ENCODE peak calls at places on chromosomes 4 and X, in eight cellular contexts. One of them, this sample, is unnamed.

GRCh38 chr4:3879681-3880594 is 113.8 kb downstream of the ADRA2C start:
- DNase-seq in testis: no peak
- DNase-seq in A549: no peak
- DNase-seq in breast epithelium: no peak
- DNase-seq in transverse colon: no peak
- DNase-seq in spleen: peak; percentile 83
- DNase-seq in ovary: no peak
- DNase-seq in right lobe of liver: no peak
- DNase-seq in this sample: no peak

GRCh38 chr4:7244343-7244680 is 52.0 kb downstream of the SORCS2 start:
- DNase-seq in testis: no peak
- DNase-seq in A549: no peak
- DNase-seq in breast epithelium: no peak
- DNase-seq in transverse colon: no peak
- DNase-seq in spleen: no peak
- DNase-seq in ovary: no peak
- DNase-seq in right lobe of liver: no peak
- DNase-seq in this sample: no peak

GRCh38 chr4:143357161-143357845 is 20.6 kb downstream of the GAB1 start:
- DNase-seq in testis: no peak
- DNase-seq in A549: no peak
- DNase-seq in breast epithelium: no peak
- DNase-seq in transverse colon: peak; percentile 46
- DNase-seq in spleen: no peak
- DNase-seq in ovary: no peak
- DNase-seq in right lobe of liver: no peak
- DNase-seq in this sample: no peak

GRCh38 chr4:6377626-6378492 is 94.6 kb downstream of the PPP2R2C start:
- DNase-seq in testis: no peak
- DNase-seq in A549: no peak
- DNase-seq in breast epithelium: no peak
- DNase-seq in transverse colon: no peak
- DNase-seq in spleen: peak; percentile 52
- DNase-seq in ovary: no peak
- DNase-seq in right lobe of liver: peak; percentile 29
- DNase-seq in this sample: no peak

GRCh38 chr4:68673143-68673542 is 2.7 kb upstream of the UGT2B15 start:
- DNase-seq in testis: no peak
- DNase-seq in A549: no peak
- DNase-seq in breast epithelium: no peak
- DNase-seq in transverse colon: no peak
- DNase-seq in spleen: no peak
- DNase-seq in ovary: no peak
- DNase-seq in right lobe of liver: no peak
- DNase-seq in this sample: no peak

GRCh38 chr4:128229458-128229805 is 58.2 kb downstream of the PGRMC2 start:
- DNase-seq in testis: no peak
- DNase-seq in A549: no peak
- DNase-seq in breast epithelium: no peak
- DNase-seq in transverse colon: no peak
- DNase-seq in spleen: no peak
- DNase-seq in ovary: no peak
- DNase-seq in right lobe of liver: no peak
- DNase-seq in this sample: no peak

GRCh38 chr4:24582235-24582863 is 2.0 kb downstream of the DHX15 start:
- DNase-seq in testis: no peak
- DNase-seq in A549: no peak
- DNase-seq in breast epithelium: no peak
- DNase-seq in transverse colon: no peak
- DNase-seq in spleen: no peak
- DNase-seq in ovary: no peak
- DNase-seq in right lobe of liver: no peak
- DNase-seq in this sample: no peak

GRCh38 chr4:3059090-3059428 is 15.3 kb downstream of the HTT-AS start:
- DNase-seq in testis: no peak
- DNase-seq in A549: no peak
- DNase-seq in breast epithelium: no peak
- DNase-seq in transverse colon: no peak
- DNase-seq in spleen: peak; percentile 73
- DNase-seq in ovary: no peak
- DNase-seq in right lobe of liver: no peak
- DNase-seq in this sample: no peak

GRCh38 chr4:93791570-93792195 is 36.9 kb upstream of the ATOH1 start:
- DNase-seq in testis: peak; percentile 77
- DNase-seq in A549: peak; percentile 44
- DNase-seq in breast epithelium: no peak
- DNase-seq in transverse colon: peak; percentile 64
- DNase-seq in spleen: no peak
- DNase-seq in ovary: peak; percentile 46
- DNase-seq in right lobe of liver: no peak
- DNase-seq in this sample: no peak

GRCh38 chr4:146486565-146486964 is 35.2 kb downstream of the SLC10A7 start:
- DNase-seq in testis: no peak
- DNase-seq in A549: no peak
- DNase-seq in breast epithelium: no peak
- DNase-seq in transverse colon: no peak
- DNase-seq in spleen: no peak
- DNase-seq in ovary: no peak
- DNase-seq in right lobe of liver: no peak
- DNase-seq in this sample: no peak

GRCh38 chr4:88211473-88212252 is 53.2 kb upstream of the ABCG2 start:
- DNase-seq in testis: peak; percentile 60
- DNase-seq in A549: peak; percentile 42
- DNase-seq in breast epithelium: no peak
- DNase-seq in transverse colon: peak; percentile 20
- DNase-seq in spleen: no peak
- DNase-seq in ovary: peak; percentile 58
- DNase-seq in right lobe of liver: no peak
- DNase-seq in this sample: no peak

GRCh38 chrX:34063616-34064015 is 68.5 kb downstream of the FAM47A start:
- DNase-seq in testis: no peak
- DNase-seq in A549: no peak
- DNase-seq in breast epithelium: no peak
- DNase-seq in transverse colon: no peak
- DNase-seq in spleen: no peak
- DNase-seq in ovary: no peak
- DNase-seq in right lobe of liver: no peak
- DNase-seq in this sample: no peak

GRCh38 chrX:48924270-48924669 is 5.4 kb upstream of the PIM2 start:
- DNase-seq in testis: no peak
- DNase-seq in A549: no peak
- DNase-seq in breast epithelium: no peak
- DNase-seq in transverse colon: no peak
- DNase-seq in spleen: no peak
- DNase-seq in ovary: no peak
- DNase-seq in right lobe of liver: no peak
- DNase-seq in this sample: no peak

GRCh38 chr4:153222790-153223417 is 18.7 kb downstream of the TRIM2 start:
- DNase-seq in testis: peak; percentile 70
- DNase-seq in A549: no peak
- DNase-seq in breast epithelium: no peak
- DNase-seq in transverse colon: peak; percentile 62
- DNase-seq in spleen: peak; percentile 81
- DNase-seq in ovary: peak; percentile 60
- DNase-seq in right lobe of liver: peak; percentile 85
- DNase-seq in this sample: no peak

GRCh38 chr4:108201774-108202173 is 33.0 kb upstream of the LEF1 start:
- DNase-seq in testis: no peak
- DNase-seq in A549: no peak
- DNase-seq in breast epithelium: no peak
- DNase-seq in transverse colon: no peak
- DNase-seq in spleen: no peak
- DNase-seq in ovary: no peak
- DNase-seq in right lobe of liver: no peak
- DNase-seq in this sample: no peak

GRCh38 chrX:100368167-100368566 is 41.9 kb downstream of the PCDH19 start:
- DNase-seq in testis: peak; percentile 15
- DNase-seq in A549: peak; percentile 22
- DNase-seq in breast epithelium: no peak
- DNase-seq in transverse colon: no peak
- DNase-seq in spleen: no peak
- DNase-seq in ovary: no peak
- DNase-seq in right lobe of liver: no peak
- DNase-seq in this sample: no peak

GRCh38 chrX:115021121-115021520 is 3.7 kb upstream of the IL13RA2 start:
- DNase-seq in testis: no peak
- DNase-seq in A549: no peak
- DNase-seq in breast epithelium: no peak
- DNase-seq in transverse colon: no peak
- DNase-seq in spleen: no peak
- DNase-seq in ovary: no peak
- DNase-seq in right lobe of liver: no peak
- DNase-seq in this sample: no peak

GRCh38 chr4:94375364-94375763 is 32.7 kb upstream of the HPGDS start:
- DNase-seq in testis: no peak
- DNase-seq in A549: no peak
- DNase-seq in breast epithelium: no peak
- DNase-seq in transverse colon: no peak
- DNase-seq in spleen: no peak
- DNase-seq in ovary: no peak
- DNase-seq in right lobe of liver: no peak
- DNase-seq in this sample: no peak

GRCh38 chr4:168628251-168628650 is 131.4 kb downstream of the PALLD start:
- DNase-seq in testis: no peak
- DNase-seq in A549: no peak
- DNase-seq in breast epithelium: no peak
- DNase-seq in transverse colon: no peak
- DNase-seq in spleen: no peak
- DNase-seq in ovary: no peak
- DNase-seq in right lobe of liver: no peak
- DNase-seq in this sample: no peak

GRCh38 chr4:128823025-128823661 is 13.6 kb downstream of the JADE1 start:
- DNase-seq in testis: no peak
- DNase-seq in A549: peak; percentile 28
- DNase-seq in breast epithelium: no peak
- DNase-seq in transverse colon: no peak
- DNase-seq in spleen: no peak
- DNase-seq in ovary: no peak
- DNase-seq in right lobe of liver: no peak
- DNase-seq in this sample: no peak

GRCh38 chr4:123649644-123650356 is 253.2 kb downstream of the SPRY1 start:
- DNase-seq in testis: no peak
- DNase-seq in A549: peak; percentile 79
- DNase-seq in breast epithelium: peak; percentile 34
- DNase-seq in transverse colon: peak; percentile 38
- DNase-seq in spleen: no peak
- DNase-seq in ovary: peak; percentile 34
- DNase-seq in right lobe of liver: no peak
- DNase-seq in this sample: no peak

DNA sequence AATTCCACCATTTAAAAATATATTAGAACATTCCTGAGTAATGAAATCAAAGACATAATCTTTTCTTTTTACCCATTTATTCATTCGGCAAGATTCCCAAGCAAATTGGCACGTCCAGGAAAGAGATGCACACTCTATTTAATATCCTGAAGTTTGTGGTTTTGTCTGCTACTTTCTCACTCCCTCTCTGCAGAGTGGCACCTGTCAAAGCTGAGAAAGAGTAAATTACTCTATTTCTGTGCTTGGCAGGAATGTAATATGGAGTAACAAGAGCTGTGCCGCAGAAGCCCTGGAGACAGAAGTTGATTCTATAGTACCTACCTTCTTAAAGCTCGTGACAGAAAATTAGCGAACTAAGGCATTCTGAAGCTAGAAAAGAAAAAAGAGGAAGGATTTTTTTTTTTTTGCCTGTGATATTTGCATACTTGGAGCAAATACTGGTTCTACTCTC is 5.5 kb downstream of the GSTCD start:
- DNase-seq in testis: no peak
- DNase-seq in A549: no peak
- DNase-seq in breast epithelium: no peak
- DNase-seq in transverse colon: no peak
- DNase-seq in spleen: no peak
- DNase-seq in ovary: no peak
- DNase-seq in right lobe of liver: no peak
- DNase-seq in this sample: no peak
- H3K4me3 ChIP-seq in testis: no peak overlapping the region
- H3K4me3 ChIP-seq in A549: no peak overlapping the region
- H3K4me3 ChIP-seq in breast epithelium: peak overlapping the region; percentile 6
- H3K4me3 ChIP-seq in transverse colon: no peak overlapping the region
- H3K4me3 ChIP-seq in spleen: peak overlapping the region; percentile 21
- H3K4me3 ChIP-seq in ovary: no peak overlapping the region
- H3K4me3 ChIP-seq in right lobe of liver: no peak overlapping the region
- H3K4me3 ChIP-seq in this sample: no peak overlapping the region

GRCh38 chrX:101409043-101409442 is 1.0 kb downstream of the HNRNPH2 start:
- DNase-seq in testis: no peak
- DNase-seq in A549: no peak
- DNase-seq in breast epithelium: no peak
- DNase-seq in transverse colon: no peak
- DNase-seq in spleen: no peak
- DNase-seq in ovary: no peak
- DNase-seq in right lobe of liver: no peak
- DNase-seq in this sample: no peak

GRCh38 chrX:101410461-101410860 is 2.4 kb downstream of the HNRNPH2 start:
- DNase-seq in testis: no peak
- DNase-seq in A549: no peak
- DNase-seq in breast epithelium: no peak
- DNase-seq in transverse colon: no peak
- DNase-seq in spleen: no peak
- DNase-seq in ovary: no peak
- DNase-seq in right lobe of liver: no peak
- DNase-seq in this sample: no peak

GRCh38 chrX:101407167-101407747 is 468 bp downstream of the GLA start:
- DNase-seq in testis: no peak
- DNase-seq in A549: no peak
- DNase-seq in breast epithelium: no peak
- DNase-seq in transverse colon: no peak
- DNase-seq in spleen: no peak
- DNase-seq in ovary: no peak
- DNase-seq in right lobe of liver: no peak
- DNase-seq in this sample: no peak

GRCh38 chrX:101407748-101408529 is at the start of the genes GLA and HNRNPH2:
- DNase-seq in testis: peak; percentile 96
- DNase-seq in A549: peak; percentile 99
- DNase-seq in breast epithelium: peak; percentile 96
- DNase-seq in transverse colon: peak; percentile 92
- DNase-seq in spleen: peak; percentile 93
- DNase-seq in ovary: peak; percentile 93
- DNase-seq in right lobe of liver: peak; percentile 90
- DNase-seq in this sample: peak; percentile 58

GRCh38 chrX:101408530-101408836 is 461 bp downstream of the HNRNPH2 start:
- DNase-seq in testis: no peak
- DNase-seq in A549: no peak
- DNase-seq in breast epithelium: no peak
- DNase-seq in transverse colon: no peak
- DNase-seq in spleen: no peak
- DNase-seq in ovary: no peak
- DNase-seq in right lobe of liver: no peak
- DNase-seq in this sample: no peak
- TF ChIP-seq POLR2A in testis: no peak
- TF ChIP-seq POLR2A in A549: no peak
- TF ChIP-seq POLR2A in breast epithelium: no peak
- TF ChIP-seq POLR2A in transverse colon: no peak
- TF ChIP-seq POLR2A in spleen: no peak
- TF ChIP-seq POLR2A in ovary: no peak
- TF ChIP-seq POLR2A in right lobe of liver: no peak
- TF ChIP-seq POLR2A in this sample: no peak

GRCh38 chrX:78950157-78950556 is 5.0 kb downstream of the P2RY10 start:
- DNase-seq in testis: no peak
- DNase-seq in A549: no peak
- DNase-seq in breast epithelium: no peak
- DNase-seq in transverse colon: no peak
- DNase-seq in spleen: no peak
- DNase-seq in ovary: no peak
- DNase-seq in right lobe of liver: no peak
- DNase-seq in this sample: no peak
- H3K27ac ChIP-seq in testis: no peak overlapping the region
- H3K27ac ChIP-seq in A549: no peak overlapping the region
- H3K27ac ChIP-seq in breast epithelium: no peak overlapping the region
- H3K27ac ChIP-seq in transverse colon: no peak overlapping the region
- H3K27ac ChIP-seq in spleen: peak overlapping the region; percentile 76
- H3K27ac ChIP-seq in ovary: no peak overlapping the region
- H3K27ac ChIP-seq in right lobe of liver: no peak overlapping the region
- H3K27ac ChIP-seq in this sample: no peak overlapping the region

GRCh38 chr4:84497835-84498202 is 1.3 kb downstream of the NKX6-1 start:
- DNase-seq in testis: no peak
- DNase-seq in A549: no peak
- DNase-seq in breast epithelium: no peak
- DNase-seq in transverse colon: no peak
- DNase-seq in spleen: no peak
- DNase-seq in ovary: no peak
- DNase-seq in right lobe of liver: no peak
- DNase-seq in this sample: no peak
- H3K4me3 ChIP-seq in testis: peak overlapping the region; percentile 54
- H3K4me3 ChIP-seq in A549: peak overlapping the region; percentile 66
- H3K4me3 ChIP-seq in breast epithelium: peak overlapping the region; percentile 57
- H3K4me3 ChIP-seq in transverse colon: peak overlapping the region; percentile 23
- H3K4me3 ChIP-seq in spleen: peak overlapping the region; percentile 43
- H3K4me3 ChIP-seq in ovary: peak overlapping the region; percentile 41
- H3K4me3 ChIP-seq in right lobe of liver: peak overlapping the region; percentile 23
- H3K4me3 ChIP-seq in this sample: peak overlapping the region; percentile 71

This sample was measured in esophagus squamous epithelium.